ENCODE peak calls at places on chromosomes 6 and 20, in ten cellular contexts. O, N, M, L, I, T, J, Q, S and K are unnamed samples.

GRCh38 chr6:159056003-159056402 is 11.2 kb upstream of the TAGAP start:
- DNase-seq in M (no peak), N (no peak), I (no peak), L (no peak), J (no peak), Q (no peak), S (no peak), O (no peak), T (no peak), K (no peak)

GRCh38 chr6:163186527-163186926 is 228.0 kb upstream of the QKI start:
- DNase-seq in Q (no peak), I (no peak), L (no peak), M (no peak), S (no peak), N (no peak), J (no peak), T (no peak), O (no peak), K (no peak)

GRCh38 chr6:145086197-145086596 is 649.1 kb downstream of the EPM2A start:
- DNase-seq in Q (no peak), T (no peak), I (no peak), J (no peak), N (no peak), S (no peak), L (no peak), O (no peak), M (no peak), K (no peak)

GRCh38 chr6:33205172-33206026 is 944 bp downstream of the HSD17B8 start:
- DNase-seq in N (no peak), O (peak), I (no peak), M (no peak), J (peak), T (peak), L (no peak), S (no peak), Q (peak), K (peak)

GRCh38 chr6:16146527-16146955 is 17.7 kb downstream of the MYLIP start:
- DNase-seq in S (no peak), I (no peak), T (no peak), Q (no peak), O (no peak), M (no peak), J (no peak), L (no peak), N (no peak), K (no peak)

GRCh38 chr20:43579861-43580793 is 10.6 kb upstream of the IFT52 start:
- DNase-seq in N (no peak), Q (no peak), O (no peak), L (no peak), M (no peak), S (no peak), I (no peak), T (no peak), J (peak), K (no peak)

GRCh38 chr6:93412452-93412851 is 6.9 kb downstream of the EPHA7 start:
- DNase-seq in L (no peak), S (no peak), J (no peak), M (no peak), I (no peak), T (no peak), O (no peak), N (no peak), Q (no peak), K (no peak)

GRCh38 chr6:19851273-19852089 is 14.3 kb downstream of the ID4 start:
- DNase-seq in N (peak), I (no peak), T (peak), M (no peak), L (no peak), S (peak), J (peak), O (no peak), Q (no peak), K (no peak)

GRCh38 chr6:11066505-11067347 is 22.6 kb upstream of the ELOVL2 start:
- DNase-seq in N (no peak), S (no peak), Q (no peak), M (no peak), O (no peak), L (no peak), J (no peak), T (no peak), I (no peak), K (no peak)

GRCh38 chr20:63025534-63026331 is 19.0 kb upstream of the BHLHE23 start:
- DNase-seq in M (no peak), T (no peak), I (no peak), L (no peak), S (no peak), Q (no peak), J (no peak), O (no peak), N (no peak), K (peak)

GRCh38 chr6:139446768-139447167 is 72.3 kb upstream of the CITED2 start:
- DNase-seq in T (no peak), S (no peak), N (no peak), I (no peak), J (no peak), L (no peak), Q (no peak), O (no peak), M (no peak), K (no peak)

GRCh38 chr20:59765599-59766177 is 161.3 kb downstream of the PHACTR3 start:
- DNase-seq in S (no peak), Q (peak), L (no peak), O (no peak), N (no peak), T (peak), J (peak), I (no peak), M (no peak), K (no peak)

GRCh38 chr6:108442770-108443520 is 117.8 kb upstream of the FOXO3 start:
- DNase-seq in N (no peak), O (no peak), Q (no peak), L (no peak), S (no peak), M (no peak), J (no peak), T (no peak), I (no peak), K (no peak)

GRCh38 chr20:47355489-47356219 is 845 bp downstream of the ZMYND8 start:
- DNase-seq in S (no peak), Q (peak), L (no peak), O (no peak), N (peak), T (no peak), J (peak), M (no peak), I (no peak), K (no peak)

GRCh38 chr6:158705386-158706126 is 55.7 kb downstream of the SYTL3 start:
- DNase-seq in T (no peak), Q (no peak), J (no peak), S (no peak), N (no peak), I (no peak), L (no peak), O (peak), M (no peak), K (no peak)

GRCh38 chr6:25312703-25313102 is 33.5 kb downstream of the CARMIL1 start:
- DNase-seq in M (no peak), Q (no peak), J (peak), T (peak), I (no peak), S (no peak), L (no peak), O (no peak), N (no peak), K (peak)

GRCh38 chr20:60378620-60379019 is 420.4 kb downstream of the CDH26 start:
- DNase-seq in N (no peak), O (no peak), J (no peak), T (no peak), M (no peak), Q (no peak), S (no peak), I (no peak), L (no peak), K (no peak)

GRCh38 chr6:150211700-150212615 is 69.1 kb downstream of the PPP1R14C start:
- DNase-seq in O (no peak), J (no peak), I (no peak), L (no peak), M (no peak), T (peak), N (no peak), Q (no peak), S (no peak), K (no peak)